ENCODE peak calls at places on chromosomes 13 and 19, in six cellular contexts. K, J, D, O, S and C are unnamed samples.

GRCh38 chr13:28705734-28706133 is 13.0 kb downstream of the SLC46A3 start:
- DNase-seq in J (no peak), S (no peak), K (no peak), O (no peak), D (no peak), C (no peak)

GRCh38 chr13:51663980-51664957 is 80.0 kb downstream of the WDFY2 start:
- DNase-seq in D (no peak), O (no peak), K (no peak), S (no peak), J (no peak), C (no peak)

GRCh38 chr19:41023193-41023592 is 32.1 kb downstream of the CYP2B6 start:
- DNase-seq in S (no peak), D (no peak), J (no peak), K (no peak), O (peak), C (peak)

GRCh38 chr19:18157465-18158063 is 4.6 kb downstream of the PIK3R2 start:
- DNase-seq in D (no peak), J (no peak), K (peak), O (no peak), S (no peak), C (peak)

GRCh38 chr13:48000559-48001126 is 430 bp downstream of the SUCLA2 start:
- DNase-seq in K (peak), O (peak), S (no peak), J (no peak), D (no peak), C (peak)

GRCh38 chr13:40384976-40385857 is 281.2 kb downstream of the FOXO1 start:
- DNase-seq in O (no peak), D (no peak), K (no peak), S (peak), J (no peak), C (no peak)

GRCh38 chr13:107860284-107860683 is 355.1 kb downstream of the LIG4 start:
- DNase-seq in K (no peak), D (no peak), O (peak), J (no peak), S (no peak), C (no peak)

GRCh38 chr19:17847538-17848366 is at the start of gene JAK3:
- DNase-seq in J (peak), O (peak), K (peak), S (peak), D (peak), C (peak)

GRCh38 chr19:5696196-5697021 is 6.3 kb downstream of the RPL36 start:
- DNase-seq in K (no peak), J (no peak), D (no peak), S (no peak), O (no peak), C (peak)

GRCh38 chr19:31316201-31316951 is 32.9 kb downstream of the TSHZ3 start:
- DNase-seq in K (no peak), D (no peak), J (no peak), S (no peak), O (no peak), C (peak)

GRCh38 chr13:109684084-109684835 is 102.1 kb downstream of the IRS2 start:
- DNase-seq in D (no peak), O (no peak), J (no peak), S (no peak), K (no peak), C (no peak)

GRCh38 chr13:109687559-109688448 is 98.6 kb downstream of the IRS2 start:
- DNase-seq in S (no peak), D (no peak), O (no peak), J (no peak), K (no peak), C (no peak)

GRCh38 chr13:109682534-109683244 is 103.7 kb downstream of the IRS2 start:
- DNase-seq in K (no peak), S (no peak), O (no peak), D (no peak), J (no peak), C (no peak)

GRCh38 chr13:109680930-109681329 is 105.5 kb downstream of the IRS2 start:
- DNase-seq in K (no peak), O (no peak), J (no peak), D (no peak), S (no peak), C (no peak)

GRCh38 chr13:109684836-109685602 is 101.4 kb downstream of the IRS2 start:
- DNase-seq in S (no peak), J (no peak), K (no peak), D (no peak), O (no peak), C (no peak)
- TF ChIP-seq CREB1 in S (no peak), J (no peak), K (no peak), D (no peak), O (no peak), C (no peak)

GRCh38 chr13:99501135-99501951 is at the start of gene TM9SF2:
- DNase-seq in J (peak), K (peak), D (peak), S (peak), O (peak), C (peak)

GRCh38 chr13:99500839-99501134 is 485 bp upstream of the TM9SF2 start:
- DNase-seq in S (no peak), D (no peak), J (no peak), O (no peak), K (no peak), C (no peak)

GRCh38 chr13:99498304-99499161 is 2.7 kb upstream of the TM9SF2 start:
- DNase-seq in K (peak), J (peak), D (peak), S (peak), O (peak), C (peak)

GRCh38 chr13:99505814-99506269 is 4.6 kb downstream of the TM9SF2 start:
- DNase-seq in J (no peak), O (no peak), K (no peak), S (no peak), D (no peak), C (no peak)

GRCh38 chr13:99501952-99502310 is 659 bp downstream of the TM9SF2 start:
- DNase-seq in D (no peak), O (peak), S (no peak), K (no peak), J (no peak), C (peak)
- TF ChIP-seq CREB1 in D (no peak), O (no peak), S (no peak), K (no peak), J (no peak), C (no peak)

DNA sequence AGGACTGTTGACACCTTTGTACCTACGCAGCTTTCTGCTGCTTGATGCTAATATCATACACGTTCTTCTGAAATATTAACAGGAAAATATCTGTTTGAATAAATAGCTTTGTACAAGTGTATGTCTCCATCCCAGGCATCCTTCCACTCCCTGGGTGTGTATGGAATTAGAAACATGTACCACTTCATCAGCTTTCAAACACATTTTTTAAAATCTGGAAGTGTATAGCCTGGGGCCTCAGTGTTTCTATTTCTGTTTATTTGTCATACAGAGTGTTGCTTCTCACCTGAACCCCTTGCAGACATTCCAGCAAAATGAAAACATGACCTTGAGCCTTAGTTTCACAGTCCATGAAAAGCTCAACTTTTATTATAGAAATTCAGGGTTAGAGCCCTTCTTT is 168.6 kb downstream of the ITGBL1 start:
- DNase-seq in S (no peak), O (no peak), J (no peak), D (no peak), K (no peak), C (no peak)
- TF ChIP-seq CREB1 in S (no peak), O (no peak), J (no peak), D (no peak), K (no peak), C (no peak)

GRCh38 chr13:65926750-65927171 is 1303.4 kb downstream of the PCDH9 start:
- DNase-seq in O (peak), J (no peak), K (peak), D (peak), S (peak), C (peak)
- TF ChIP-seq CREB1 in O (no peak), J (no peak), K (no peak), D (no peak), S (no peak), C (no peak)

GRCh38 chr19:13143135-13143534 is 7.0 kb downstream of the STX10 start:
- DNase-seq in K (no peak), O (peak), J (no peak), D (no peak), S (peak), C (no peak)

GRCh38 chr19:13150919-13151604 is 851 bp downstream of the IER2 start:
- DNase-seq in J (no peak), D (no peak), K (no peak), O (no peak), S (no peak), C (no peak)

GRCh38 chr19:13150187-13150918 is at the start of the genes IER2 and STX10:
- DNase-seq in J (no peak), K (peak), S (peak), O (peak), D (no peak), C (peak)

GRCh38 chr19:13149628-13150186 is 468 bp downstream of the STX10 start:
- DNase-seq in D (no peak), O (peak), S (peak), J (no peak), K (peak), C (peak)

DNA sequence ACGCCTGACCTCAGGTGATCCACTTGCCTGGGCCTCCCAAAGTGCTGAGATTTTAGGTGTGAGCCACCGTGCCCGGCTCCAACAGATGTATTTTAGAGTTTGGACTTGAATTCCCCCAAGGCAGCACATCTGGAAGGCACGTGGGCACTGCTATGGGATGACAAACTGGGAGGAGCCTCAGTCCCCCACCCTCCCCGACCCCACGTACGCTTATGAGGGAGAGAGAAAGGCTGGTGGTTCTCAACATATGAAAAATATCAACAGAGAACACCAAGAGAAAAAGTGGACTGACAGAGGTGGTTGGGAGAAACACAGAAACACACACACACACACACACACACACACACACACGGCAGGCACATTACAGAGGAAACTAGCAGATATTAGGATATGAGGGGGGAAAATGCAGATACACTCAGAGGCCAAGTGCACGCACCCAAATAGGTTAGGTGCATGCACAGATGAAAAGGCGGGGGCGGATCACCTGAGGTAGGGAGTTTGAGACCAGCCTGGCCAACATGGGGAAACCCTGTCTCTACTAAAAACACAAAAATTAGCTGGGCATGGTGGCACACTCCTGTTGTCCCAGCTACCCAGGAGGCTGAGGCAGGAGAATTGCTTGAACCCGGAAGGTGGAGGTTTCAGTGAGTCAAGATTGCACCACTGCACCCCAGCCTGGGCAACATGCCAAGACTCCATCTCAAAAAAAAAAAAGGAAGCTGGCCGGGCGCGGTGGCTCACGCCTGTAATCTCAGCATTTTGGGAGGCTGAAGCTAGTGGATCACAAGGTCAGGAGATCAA is 3.2 kb downstream of the STX10 start:
- DNase-seq in D (no peak), K (no peak), S (no peak), O (peak), J (no peak), C (no peak)
- TF ChIP-seq CREB1 in D (no peak), K (no peak), S (no peak), O (no peak), J (no peak), C (no peak)

GRCh38 chr13:102700088-102701031 is 5.5 kb upstream of the METTL21C start:
- DNase-seq in O (no peak), J (no peak), K (no peak), S (no peak), D (no peak), C (no peak)
- TF ChIP-seq CREB1 in O (no peak), J (no peak), K (no peak), S (no peak), D (no peak), C (no peak)

DNA sequence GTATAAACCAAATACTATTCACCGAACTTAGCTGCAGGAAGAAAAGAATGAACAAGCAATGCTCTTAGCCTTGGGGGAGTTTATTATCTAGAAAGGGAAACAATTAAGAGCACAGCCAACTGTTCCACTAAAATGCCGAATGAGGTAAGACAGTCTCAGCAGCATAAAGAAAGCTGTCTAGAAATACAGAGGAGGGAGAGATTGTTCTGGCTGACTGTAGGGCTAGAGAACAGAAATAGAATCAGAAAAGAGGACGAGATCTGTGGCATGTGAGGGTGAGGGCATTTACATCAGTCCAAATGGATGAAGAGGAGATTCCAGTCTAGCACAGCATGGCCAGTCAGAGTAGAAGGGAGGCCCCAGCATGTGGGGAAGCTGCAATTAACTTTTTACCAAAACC is 56.8 kb upstream of the TNFRSF19 start:
- DNase-seq in O (no peak), D (no peak), J (no peak), K (no peak), S (no peak), C (no peak)
- TF ChIP-seq CREB1 in O (no peak), D (no peak), J (no peak), K (no peak), S (no peak), C (no peak)

DNA sequence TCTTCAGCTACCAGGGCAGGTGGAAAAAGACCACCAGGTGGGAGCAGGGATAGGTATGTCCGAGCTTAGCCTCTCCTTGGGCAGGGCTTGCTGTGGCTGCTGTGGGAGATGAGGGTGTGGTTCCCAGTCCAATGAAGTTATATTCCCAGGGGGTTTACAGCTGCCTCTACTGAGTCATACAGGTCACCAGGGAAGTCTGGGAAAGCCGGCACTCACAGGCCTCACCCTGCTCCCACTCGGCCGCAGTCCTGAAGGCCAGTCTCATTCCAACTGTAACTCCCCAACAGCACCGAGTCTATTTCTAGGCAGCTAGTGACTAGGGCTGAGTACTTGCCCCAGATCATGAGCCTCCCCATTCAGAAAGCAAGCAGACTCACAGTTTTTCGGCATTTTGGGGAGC is 77.1 kb downstream of the FNDC3A start:
- DNase-seq in D (no peak), S (no peak), K (no peak), O (no peak), J (no peak), C (no peak)
- TF ChIP-seq CREB1 in D (no peak), S (no peak), K (no peak), O (no peak), J (no peak), C (no peak)

DNA sequence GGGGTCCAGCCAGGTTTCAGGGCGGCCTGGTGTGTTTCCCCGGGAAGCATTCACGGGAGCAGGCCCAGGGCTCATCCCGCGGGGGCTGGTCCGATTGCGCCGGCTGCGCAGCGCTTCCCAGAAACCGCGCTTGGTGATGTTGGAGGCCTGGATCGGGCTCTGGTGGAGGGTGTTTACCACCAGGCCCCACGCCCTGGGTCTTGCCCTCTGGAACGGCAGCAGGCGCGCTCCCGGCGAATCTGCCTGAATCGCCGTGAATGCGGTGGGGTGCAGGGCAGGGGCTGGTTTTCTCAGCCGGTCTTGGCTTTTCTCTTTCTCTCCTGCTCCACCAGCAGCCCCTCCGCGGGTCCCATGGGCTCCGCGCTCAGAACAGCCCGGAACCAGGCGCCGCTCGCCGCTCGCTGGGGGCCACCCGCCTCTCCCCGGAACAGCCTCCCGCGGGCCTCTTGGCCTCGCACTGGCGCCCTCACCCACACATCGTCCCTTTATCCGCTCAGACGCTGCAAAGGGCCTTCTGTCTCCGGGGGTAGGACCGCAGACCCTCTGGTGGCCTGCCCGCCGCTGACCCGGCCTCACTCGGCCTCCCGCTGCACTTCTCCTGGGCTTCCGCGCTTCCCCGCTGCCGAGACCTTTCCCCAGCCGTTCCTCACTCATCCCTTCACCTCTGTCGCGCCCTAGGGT is 69.4 kb upstream of the GJB6 start:
- DNase-seq in K (peak), O (no peak), D (no peak), J (no peak), S (no peak), C (peak)
- TF ChIP-seq CREB1 in K (no peak), O (no peak), D (no peak), J (no peak), S (no peak), C (no peak)